ENCODE peak calls at places on chromosome 5, in four cellular contexts. E is neuronal stem cell; O is endodermal cell; F is CD8-positive, alpha-beta T cell. C is an unnamed sample. For H3K4me1, the result is how much of the 10 kb centered on the place peaks cover.

GRCh38 chr5:145978672-145979071 is 42.3 kb downstream of the SH3RF2 start:
- DNase-seq in E (no peak), O (no peak), F (no peak), C (no peak)

GRCh38 chr5:89282038-89282831 is 399.3 kb upstream of the MEF2C start:
- DNase-seq in E (no peak), O (no peak), F (no peak), C (no peak)

GRCh38 chr5:163565931-163566608 is 60.7 kb downstream of the MAT2B start:
- DNase-seq in E (no peak), O (peak), F (peak), C (no peak)

GRCh38 chr5:9370256-9370655 is 175.6 kb downstream of the SEMA5A start:
- DNase-seq in E (no peak), O (no peak), F (no peak), C (no peak)

GRCh38 chr5:124343021-124343420 is 403.4 kb downstream of the ZNF608 start:
- DNase-seq in E (no peak), O (no peak), F (no peak), C (no peak)

GRCh38 chr5:59296317-59297264 is 596.9 kb downstream of the PDE4D start:
- DNase-seq in E (no peak), O (no peak), F (no peak), C (no peak)

GRCh38 chr5:88878976-88879375 is 4.0 kb downstream of the MEF2C start:
- DNase-seq in E (no peak), O (no peak), F (no peak), C (no peak)

GRCh38 chr5:119275146-119275872 is 80.5 kb upstream of the TNFAIP8 start:
- DNase-seq in E (no peak), O (no peak), F (no peak), C (no peak)

GRCh38 chr5:90169078-90169477 is 240.5 kb downstream of the CETN3 start:
- DNase-seq in E (no peak), O (no peak), F (no peak), C (peak)

GRCh38 chr5:100731768-100732167 is 171.3 kb downstream of the ST8SIA4 start:
- DNase-seq in E (no peak), O (no peak), F (no peak), C (no peak)

GRCh38 chr5:89191374-89191773 is 308.4 kb upstream of the MEF2C start:
- DNase-seq in E (no peak), O (no peak), F (no peak), C (no peak)

GRCh38 chr5:135269224-135269623 is 129.8 kb downstream of the MACROH2A1 start:
- DNase-seq in E (no peak), O (no peak), F (no peak), C (no peak)

GRCh38 chr5:179731791-179732411 is 721 bp upstream of the MAML1 start:
- DNase-seq in E (no peak), O (peak), F (no peak), C (peak)

GRCh38 chr5:91850031-91850430 is 466.9 kb upstream of the ARRDC3 start:
- DNase-seq in E (no peak), O (no peak), F (no peak), C (no peak)

DNA sequence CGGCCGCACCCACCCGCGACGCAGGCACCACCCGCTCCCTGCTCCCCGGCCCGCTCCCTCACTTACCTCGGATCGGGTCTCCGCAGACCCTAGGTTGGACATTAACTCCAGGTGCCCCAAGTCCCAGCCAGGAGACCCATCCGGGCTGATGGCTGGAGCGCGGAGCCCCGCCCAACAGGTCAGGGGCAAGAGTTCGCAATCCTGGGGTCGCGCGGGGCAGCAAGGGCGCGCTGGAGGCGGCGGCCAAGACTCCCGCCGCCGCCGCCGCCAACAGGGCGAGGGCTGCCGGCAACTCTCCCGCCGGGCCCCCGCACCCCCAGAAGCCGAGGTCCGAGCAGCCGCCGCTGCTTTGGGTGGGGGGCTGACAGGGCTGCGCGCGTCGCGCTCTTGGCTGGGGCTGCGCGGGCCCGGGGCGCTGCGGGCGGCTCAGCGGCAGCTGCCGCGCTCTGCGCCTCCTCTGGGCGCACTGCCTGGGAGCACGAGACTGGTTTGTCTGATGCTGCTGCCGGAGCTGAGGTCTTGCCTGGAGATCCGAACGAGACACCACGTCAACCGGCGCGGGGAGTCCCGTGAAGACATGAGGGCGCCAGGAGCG is 303 bp downstream of the GDNF start:
- DNase-seq in E (no peak), O (peak), F (no peak), C (peak)
- H3K4me3 ChIP-seq in E (peak), O (peak), F (no peak), C (peak)

DNA sequence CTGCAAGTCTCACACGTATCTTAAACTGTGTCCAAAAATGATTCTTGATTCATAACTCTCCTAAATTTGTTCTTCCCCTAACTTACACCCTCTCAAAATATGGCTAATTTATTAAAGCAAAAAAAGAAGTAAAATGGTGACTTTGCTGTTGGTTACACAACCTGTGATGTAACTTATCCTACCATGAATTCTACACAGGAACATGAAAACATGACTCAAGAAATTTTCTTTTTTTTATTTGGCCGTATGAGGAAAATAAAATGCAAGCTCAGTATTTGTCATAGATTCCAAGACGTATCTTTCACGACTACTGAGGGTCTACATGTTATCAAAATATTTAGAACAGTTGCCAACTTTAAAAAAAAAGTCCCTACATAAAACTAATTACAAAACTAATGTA is 9.2 kb downstream of the LIFR start:
- DNase-seq in E (no peak), O (no peak), F (no peak), C (no peak)
- H3K4me1 ChIP-seq in E (under half), O (under half), F (under half), C (under half)

DNA sequence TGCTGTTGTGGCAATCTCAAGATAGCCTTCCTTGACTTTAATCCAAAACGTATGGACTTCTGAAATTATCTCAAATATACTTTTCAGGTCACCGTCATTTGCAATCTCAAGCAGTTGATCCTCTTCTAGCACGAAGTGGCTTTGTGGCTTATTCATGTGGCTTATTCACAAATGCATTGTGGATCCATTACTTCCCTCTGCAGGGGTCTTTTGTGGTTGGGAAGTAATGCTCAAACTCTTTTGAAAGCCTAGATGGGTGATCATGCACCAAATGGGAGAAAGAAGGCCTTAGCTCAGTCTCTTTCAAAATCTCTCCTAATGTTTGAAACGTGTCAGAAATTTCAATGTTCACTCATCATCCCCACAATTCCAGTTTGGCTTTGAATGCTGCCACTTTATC is 597.2 kb upstream of the CDH10 start:
- DNase-seq in E (no peak), O (no peak), F (no peak), C (no peak)
- H3K4me3 ChIP-seq in E (no peak), O (no peak), F (no peak), C (no peak)

GRCh38 chr5:93620487-93621339 is 37.7 kb downstream of the NR2F1 start:
- DNase-seq in E (peak), O (peak), F (peak), C (peak)
- H3K4me1 ChIP-seq in E (under half), O (under half), F (under half), C (under half)

DNA sequence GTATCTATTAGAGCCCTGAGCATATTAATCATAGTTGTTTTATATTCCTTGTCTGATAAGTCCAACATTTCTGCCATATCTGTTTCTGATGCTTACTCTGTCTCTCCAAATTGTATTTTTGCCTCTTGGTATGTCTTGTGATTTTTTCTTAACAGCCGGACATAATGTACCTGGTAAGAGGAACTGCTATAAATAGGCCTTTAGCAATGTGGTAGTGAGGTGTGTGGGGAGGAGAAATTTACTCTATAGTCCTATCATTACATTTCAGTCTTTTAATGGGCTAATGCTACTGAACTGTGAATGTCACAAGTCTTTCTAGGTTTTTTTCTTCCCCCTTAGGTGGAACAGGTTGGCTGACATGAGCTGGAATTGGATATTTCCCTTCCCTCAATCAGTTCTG is 176.1 kb upstream of the FGF10 start:
- DNase-seq in E (no peak), O (no peak), F (no peak), C (no peak)
- H3K4me3 ChIP-seq in E (no peak), O (no peak), F (no peak), C (no peak)

DNA sequence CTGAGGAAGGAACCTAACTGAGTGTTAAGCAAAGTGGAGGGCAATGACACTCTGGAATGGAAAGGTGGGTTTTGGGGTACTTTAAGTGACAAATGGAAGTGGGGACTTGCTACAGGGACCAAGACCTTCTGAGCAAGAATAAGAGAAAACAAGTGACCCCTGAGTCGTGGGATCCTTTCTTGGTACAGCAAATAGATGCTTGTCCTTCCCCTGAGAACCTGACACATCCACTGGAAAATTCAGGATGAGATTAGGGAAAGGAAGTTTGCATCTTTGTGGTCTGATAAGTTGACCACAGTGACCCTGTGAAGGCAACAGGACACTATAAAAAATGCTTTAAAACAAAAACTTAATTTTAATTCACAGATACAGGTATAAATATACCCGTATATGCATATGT is 1.8 kb upstream of the IRF1 start:
- DNase-seq in E (no peak), O (no peak), F (no peak), C (no peak)
- H3K4me1 ChIP-seq in E (under half), O (under half), F (half or more), C (under half)

DNA sequence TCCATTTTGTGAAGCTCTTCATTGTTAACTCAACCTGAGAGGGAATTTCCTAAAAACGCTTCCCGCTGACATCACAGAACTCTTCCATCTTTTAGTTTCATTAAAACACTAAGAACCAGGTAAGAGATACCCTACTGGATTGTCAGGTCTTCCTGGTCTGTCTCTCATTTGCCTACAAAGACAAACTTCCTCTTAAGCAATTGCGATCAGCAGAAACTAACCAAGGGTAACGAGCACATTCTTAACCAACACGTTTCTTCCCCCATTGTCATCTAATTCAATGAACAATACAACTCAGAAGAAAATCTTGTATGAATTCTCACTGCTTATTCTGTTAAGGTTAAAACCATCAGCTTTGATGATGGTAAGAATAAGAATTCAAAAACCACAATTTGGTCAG is 6.6 kb downstream of the FBXW11 start:
- DNase-seq in E (no peak), O (no peak), F (no peak), C (no peak)
- H3K4me3 ChIP-seq in E (no peak), O (peak), F (no peak), C (no peak)

GRCh38 chr5:113249216-113249615 is 185.6 kb downstream of the TSSK1B start:
- DNase-seq in E (no peak), O (no peak), F (no peak), C (no peak)
- H3K4me1 ChIP-seq in E (under half), O (under half), F (under half), C (under half)

DNA sequence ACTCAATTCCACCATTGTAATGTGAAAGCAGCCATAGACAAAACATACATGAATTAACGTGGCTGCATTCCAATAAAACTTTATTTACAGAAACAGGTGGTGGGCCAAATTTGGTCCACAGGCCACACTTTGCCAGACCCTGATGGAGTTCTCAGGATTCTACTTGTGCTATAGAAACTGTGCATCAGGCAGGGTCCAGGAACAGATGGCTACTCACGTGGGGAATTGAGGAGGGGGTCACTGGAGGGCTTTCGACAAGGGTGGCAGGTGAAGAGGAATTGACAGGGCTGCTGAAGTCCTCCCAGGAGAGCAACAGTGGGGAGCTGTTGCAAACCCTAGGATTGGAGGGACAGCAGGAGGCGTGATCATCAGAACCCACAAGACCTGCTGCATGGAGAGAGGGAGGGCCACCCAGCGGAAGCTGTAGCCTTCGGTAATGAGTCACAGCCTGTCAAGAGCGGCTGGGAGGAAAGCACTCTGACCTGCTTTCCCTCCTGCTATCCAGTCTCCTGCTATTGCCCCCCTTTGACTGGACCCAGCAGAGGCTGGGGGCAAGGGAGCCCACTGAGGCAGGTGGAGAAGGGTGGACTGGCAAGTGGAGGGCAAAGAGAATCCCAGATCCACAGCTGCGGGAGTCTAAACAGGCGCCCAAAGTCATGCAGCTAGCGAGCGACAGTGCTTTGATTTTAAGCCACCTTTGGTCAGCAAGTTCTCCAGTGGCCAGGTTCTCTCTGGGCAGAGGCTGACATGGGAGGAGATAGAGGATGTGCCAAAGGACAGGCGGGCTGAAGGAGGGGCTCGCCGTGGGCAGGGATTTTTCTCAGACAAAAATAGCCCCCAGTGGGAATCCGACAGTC is 138.3 kb upstream of the SMIM23 start:
- DNase-seq in E (no peak), O (peak), F (no peak), C (no peak)
- H3K4me3 ChIP-seq in E (no peak), O (no peak), F (no peak), C (no peak)

C was measured in right cardiac atrium.